ENCODE peak calls at places on chromosome 1, in seven cellular contexts. A is B cell; S is HTR-8/SVneo; Z is left colon; V is stimulated activated CD4-positive, alpha-beta T cell treated with anti-CD3 and anti-CD28 coated beads, TNF-alpha, amount 100 ng/mL, for 4 hours; N is substantia nigra; W is NCI-H345. I is an unnamed sample.
A peak's percentile ranks its signal among the peaks of the same experiment; 100 is the strongest.

GRCh38 chr1:223299553-223299952 is 64.4 kb downstream of the SUSD4 start:
- DNase-seq in A (no peak), S (no peak), Z (no peak), V (no peak), N (no peak), W (no peak), I (no peak)

GRCh38 chr1:91777196-91777595 is 108.8 kb downstream of the TGFBR3 start:
- DNase-seq in A (no peak), S (no peak), Z (no peak), V (no peak), N (no peak), W (no peak), I (peak; percentile 68)

GRCh38 chr1:51295926-51296325 is 34.4 kb downstream of the TTC39A start:
- DNase-seq in A (no peak), S (no peak), Z (no peak), V (no peak), N (no peak), W (no peak), I (no peak)

GRCh38 chr1:38029725-38030511 is 16.7 kb downstream of the POU3F1 start:
- DNase-seq in A (no peak), S (peak; percentile 87), Z (no peak), V (no peak), N (no peak), W (no peak), I (no peak)

GRCh38 chr1:7679873-7680790 is 91.0 kb upstream of the VAMP3 start:
- DNase-seq in A (peak; percentile 80), S (peak; percentile 60), Z (peak; percentile 66), V (peak; percentile 30), N (peak; percentile 62), W (peak; percentile 76), I (no peak)

GRCh38 chr1:25561426-25562100 is 18.2 kb downstream of the LDLRAP1 start:
- DNase-seq in A (no peak), S (no peak), Z (peak; percentile 49), V (no peak), N (no peak), W (no peak), I (no peak)

GRCh38 chr1:99465176-99465900 is 180.6 kb upstream of the PALMD start:
- DNase-seq in A (no peak), S (no peak), Z (no peak), V (no peak), N (no peak), W (no peak), I (no peak)

GRCh38 chr1:70790232-70790923 is 257.2 kb downstream of the PTGER3 start:
- DNase-seq in A (no peak), S (no peak), Z (no peak), V (no peak), N (no peak), W (no peak), I (no peak)

GRCh38 chr1:26851106-26851684 is 11.8 kb upstream of the SFN start:
- DNase-seq in A (no peak), S (no peak), Z (no peak), V (no peak), N (no peak), W (no peak), I (no peak)

GRCh38 chr1:1013922-1014617 is 773 bp downstream of the ISG15 start:
- DNase-seq in A (no peak), S (no peak), Z (peak; percentile 39), V (no peak), N (no peak), W (no peak), I (no peak)

GRCh38 chr1:226360106-226360746 is 47.7 kb downstream of the PARP1 start:
- DNase-seq in A (no peak), S (no peak), Z (no peak), V (no peak), N (no peak), W (no peak), I (no peak)

GRCh38 chr1:26692793-26693490 is 2.9 kb upstream of the ARID1A start:
- DNase-seq in A (peak; percentile 84), S (peak; percentile 87), Z (peak; percentile 93), V (peak; percentile 77), N (peak; percentile 55), W (peak; percentile 98), I (peak; percentile 92)